ENCODE peak calls at places on chromosomes 7 and 10, in seven cellular contexts. W is CD4-positive, alpha-beta T cell; Y is PC-9; I is HCT116; S is right lobe of liver; T is body of pancreas; Z is ascending aorta. U is an unnamed sample.

GRCh38 chr10:61757525-61758397 is 95.0 kb downstream of the CABCOCO1 start:
- DNase-seq in W (no peak), Y (no peak), I (no peak), S (no peak), T (no peak), Z (no peak), U (no peak)

GRCh38 chr10:11579885-11580284 is 31.6 kb downstream of the USP6NL start:
- DNase-seq in W (no peak), Y (no peak), I (no peak), S (no peak), T (no peak), Z (no peak), U (no peak)

GRCh38 chr10:103576862-103577261 is 83.4 kb downstream of the NEURL1 start:
- DNase-seq in W (no peak), Y (no peak), I (no peak), S (no peak), T (peak; percentile 82), Z (no peak), U (no peak)

GRCh38 chr10:61097026-61097425 is 153.0 kb upstream of the RHOBTB1 start:
- DNase-seq in W (no peak), Y (no peak), I (no peak), S (no peak), T (no peak), Z (no peak), U (no peak)

GRCh38 chr7:143490719-143491306 is 13.1 kb downstream of the TAS2R41 start:
- DNase-seq in W (no peak), Y (no peak), I (no peak), S (peak; percentile 33), T (no peak), Z (no peak), U (no peak)

GRCh38 chr7:139771001-139771956 is 6.5 kb downstream of the HIPK2 start:
- DNase-seq in W (no peak), Y (peak; percentile 43), I (peak; percentile 93), S (no peak), T (no peak), Z (no peak), U (peak; percentile 80)

GRCh38 chr7:55951637-55952351 is at the start of gene MRPS17:
- DNase-seq in W (peak; percentile 90), Y (peak; percentile 99), I (peak; percentile 85), S (peak; percentile 92), T (peak; percentile 93), Z (peak; percentile 69), U (peak; percentile 99)

GRCh38 chr10:69123306-69123746 is 652 bp upstream of the VPS26A start:
- DNase-seq in W (no peak), Y (no peak), I (peak; percentile 41), S (no peak), T (no peak), Z (no peak), U (peak; percentile 45)

GRCh38 chr7:43758861-43759683 is 592 bp downstream of the BLVRA start:
- DNase-seq in W (peak; percentile 9), Y (no peak), I (no peak), S (no peak), T (peak; percentile 34), Z (no peak), U (peak; percentile 52)

GRCh38 chr7:94183289-94183749 is 179.2 kb upstream of the BET1 start:
- DNase-seq in W (no peak), Y (peak; percentile 69), I (peak; percentile 82), S (peak; percentile 20), T (no peak), Z (no peak), U (peak; percentile 90)

GRCh38 chr10:17504547-17505245 is 50.3 kb upstream of the ST8SIA6 start:
- DNase-seq in W (no peak), Y (peak; percentile 4), I (no peak), S (no peak), T (no peak), Z (no peak), U (no peak)

GRCh38 chr10:75379234-75379724 is 22.3 kb downstream of the ZNF503 start:
- DNase-seq in W (no peak), Y (no peak), I (no peak), S (no peak), T (no peak), Z (no peak), U (no peak)

GRCh38 chr7:37108615-37109014 is 340.0 kb downstream of the ELMO1 start:
- DNase-seq in W (no peak), Y (no peak), I (no peak), S (no peak), T (no peak), Z (no peak), U (no peak)

GRCh38 chr7:37109853-37110252 is 338.8 kb downstream of the ELMO1 start:
- DNase-seq in W (no peak), Y (no peak), I (no peak), S (no peak), T (peak; percentile 34), Z (no peak), U (no peak)

GRCh38 chr7:37107047-37107446 is 341.6 kb downstream of the ELMO1 start:
- DNase-seq in W (no peak), Y (no peak), I (no peak), S (no peak), T (no peak), Z (no peak), U (no peak)

GRCh38 chr7:37110641-37111421 is 337.8 kb downstream of the ELMO1 start:
- DNase-seq in W (no peak), Y (no peak), I (no peak), S (no peak), T (no peak), Z (no peak), U (no peak)

GRCh38 chr7:37109016-37109415 is 339.6 kb downstream of the ELMO1 start:
- DNase-seq in W (no peak), Y (no peak), I (no peak), S (no peak), T (no peak), Z (no peak), U (no peak)
- H3K27ac ChIP-seq in W (no peak overlapping the region), Y (no peak overlapping the region), I (no peak overlapping the region), S (no peak overlapping the region), T (no peak overlapping the region), Z (no peak overlapping the region), U (no peak overlapping the region)

GRCh38 chr7:135158141-135158655 is 10.3 kb downstream of the TMEM140 start:
- DNase-seq in W (no peak), Y (no peak), I (no peak), S (no peak), T (no peak), Z (no peak), U (no peak)

GRCh38 chr7:135160098-135160857 is 10.2 kb downstream of the CYREN start:
- DNase-seq in W (no peak), Y (no peak), I (no peak), S (no peak), T (no peak), Z (no peak), U (no peak)

GRCh38 chr7:135160858-135161653 is 9.5 kb downstream of the CYREN start:
- DNase-seq in W (no peak), Y (no peak), I (no peak), S (no peak), T (peak; percentile 13), Z (no peak), U (no peak)

GRCh38 chr7:135158874-135159273 is 11.0 kb downstream of the TMEM140 start:
- DNase-seq in W (no peak), Y (no peak), I (no peak), S (no peak), T (no peak), Z (no peak), U (no peak)

GRCh38 chr7:135159359-135160087 is 11.0 kb downstream of the CYREN start:
- DNase-seq in W (no peak), Y (no peak), I (no peak), S (no peak), T (no peak), Z (no peak), U (no peak)
- H3K27ac ChIP-seq in W (no peak overlapping the region), Y (peak overlapping the region; percentile 44), I (peak overlapping the region; percentile 50), S (peak overlapping the region; percentile 48), T (peak overlapping the region; percentile 17), Z (peak overlapping the region; percentile 65), U (no peak overlapping the region)

GRCh38 chr10:102397222-102398171 is 2.0 kb downstream of the NFKB2 start:
- DNase-seq in W (no peak), Y (no peak), I (no peak), S (no peak), T (no peak), Z (no peak), U (no peak)

GRCh38 chr10:102396751-102397151 is 1.2 kb downstream of the NFKB2 start:
- DNase-seq in W (no peak), Y (no peak), I (no peak), S (no peak), T (no peak), Z (no peak), U (no peak)

GRCh38 chr10:102399217-102400021 is 3.9 kb downstream of the NFKB2 start:
- DNase-seq in W (peak; percentile 85), Y (peak; percentile 83), I (peak; percentile 80), S (peak; percentile 92), T (peak; percentile 91), Z (peak; percentile 49), U (peak; percentile 84)

GRCh38 chr10:102400061-102400460 is 4.6 kb downstream of the NFKB2 start:
- DNase-seq in W (no peak), Y (no peak), I (no peak), S (no peak), T (no peak), Z (no peak), U (no peak)

DNA sequence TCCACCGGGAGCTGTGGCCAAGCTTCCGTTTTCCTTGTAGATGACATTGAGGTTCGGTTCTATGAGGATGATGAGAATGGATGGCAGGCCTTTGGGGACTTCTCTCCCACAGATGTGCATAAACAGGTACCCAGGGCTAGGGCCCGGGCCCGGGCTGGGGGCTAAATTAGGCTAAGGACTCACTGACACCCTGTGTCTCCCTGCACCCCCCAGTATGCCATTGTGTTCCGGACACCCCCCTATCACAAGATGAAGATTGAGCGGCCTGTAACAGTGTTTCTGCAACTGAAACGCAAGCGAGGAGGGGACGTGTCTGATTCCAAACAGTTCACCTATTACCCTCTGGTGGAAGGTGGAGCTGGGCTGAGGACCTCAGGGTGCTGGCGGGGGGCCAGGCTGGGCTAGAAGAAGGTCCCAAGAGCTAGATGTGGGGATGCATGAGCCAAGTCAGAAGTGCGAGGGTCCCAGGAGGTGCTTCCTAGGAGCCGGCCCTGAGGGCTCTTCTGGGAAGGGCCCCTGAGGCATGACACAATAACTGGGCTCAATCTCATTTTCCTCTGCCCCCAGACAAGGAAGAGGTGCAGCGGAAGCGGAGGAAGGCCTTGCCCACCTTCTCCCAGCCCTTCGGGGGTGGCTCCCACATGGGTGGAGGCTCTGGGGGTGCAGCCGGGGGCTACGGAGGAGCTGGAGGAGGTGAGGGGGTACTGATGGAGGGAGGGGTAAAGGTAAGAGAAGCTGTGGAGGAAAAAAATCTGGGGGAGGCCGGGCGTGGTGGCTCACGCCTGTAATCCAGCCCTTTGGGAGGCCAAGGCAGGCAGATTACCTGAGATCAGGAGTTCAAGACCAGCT is 2.9 kb downstream of the NFKB2 start:
- DNase-seq in W (no peak), Y (no peak), I (no peak), S (no peak), T (no peak), Z (no peak), U (no peak)
- H3K27ac ChIP-seq in W (peak overlapping the region; percentile 88), Y (no peak overlapping the region), I (peak overlapping the region; percentile 52), S (no peak overlapping the region), T (peak overlapping the region; percentile 87), Z (peak overlapping the region; percentile 90), U (peak overlapping the region; percentile 85)

DNA sequence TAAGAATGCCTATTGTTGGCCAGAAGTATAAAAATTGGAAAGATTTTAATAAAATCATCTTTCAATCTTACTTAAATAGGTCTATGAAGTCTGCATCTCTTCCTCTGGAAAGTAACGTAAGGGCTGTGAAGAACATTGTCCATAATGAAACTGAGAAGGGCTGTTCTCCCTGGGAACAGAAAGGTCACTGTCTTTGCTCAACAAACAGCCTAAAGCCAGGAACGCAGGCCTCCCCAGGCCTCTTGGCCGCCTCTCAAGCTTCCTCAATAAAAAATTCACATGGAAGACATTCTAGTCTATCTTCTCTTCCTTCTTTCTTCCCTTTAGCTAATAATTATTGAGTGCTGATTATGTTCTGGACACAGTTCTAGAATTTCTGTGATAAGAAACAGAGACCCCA is 9.1 kb upstream of the IDI2 start:
- DNase-seq in W (no peak), Y (no peak), I (no peak), S (no peak), T (no peak), Z (no peak), U (no peak)
- H3K27ac ChIP-seq in W (no peak overlapping the region), Y (no peak overlapping the region), I (no peak overlapping the region), S (no peak overlapping the region), T (no peak overlapping the region), Z (no peak overlapping the region), U (no peak overlapping the region)